ENCODE peak calls at places on chromosome 13, in eight cellular contexts. T is breast epithelium, K is cardiac muscle cell, E is GM12878, N is left lung, F is stomach, A is keratinocyte, W is pancreas. P is an unnamed sample. For H3K4me1, the result is how much of the 10 kb centered on the place peaks cover.

GRCh38 chr13:80040219-80040976 is 300.5 kb downstream of the SPRY2 start:
- DNase-seq in T (no peak), K (peak), E (no peak), N (no peak), F (no peak), A (peak), W (no peak), P (no peak)

GRCh38 chr13:87792878-87793277 is 121.7 kb downstream of the SLITRK5 start:
- DNase-seq in T (no peak), K (no peak), E (no peak), N (no peak), F (no peak), A (no peak), W (peak), P (no peak)

GRCh38 chr13:76620036-76620435 is 266.2 kb downstream of the KCTD12 start:
- DNase-seq in T (no peak), K (peak), E (no peak), N (no peak), F (no peak), A (no peak), W (no peak), P (no peak)

GRCh38 chr13:106507560-106508274 is 27.7 kb downstream of the EFNB2 start:
- DNase-seq in T (no peak), K (peak), E (no peak), N (no peak), F (no peak), A (peak), W (no peak), P (no peak)

GRCh38 chr13:101291647-101292515 is 124.4 kb downstream of the NALCN start:
- DNase-seq in T (no peak), K (no peak), E (no peak), N (no peak), F (no peak), A (no peak), W (no peak), P (no peak)

GRCh38 chr13:41428155-41428554 is 29.2 kb upstream of the RGCC start:
- DNase-seq in T (no peak), K (peak), E (no peak), N (no peak), F (no peak), A (no peak), W (no peak), P (no peak)

GRCh38 chr13:28429685-28430290 is 65.1 kb downstream of the FLT1 start:
- DNase-seq in T (no peak), K (peak), E (peak), N (no peak), F (no peak), A (no peak), W (no peak), P (no peak)

GRCh38 chr13:35699181-35699580 is 222.7 kb upstream of the MAB21L1 start:
- DNase-seq in T (no peak), K (peak), E (no peak), N (no peak), F (no peak), A (no peak), W (no peak), P (no peak)

GRCh38 chr13:60759499-60759898 is 362.5 kb downstream of the TDRD3 start:
- DNase-seq in T (no peak), K (peak), E (no peak), N (peak), F (peak), A (no peak), W (no peak), P (no peak)

GRCh38 chr13:94858856-94859811 is 146.8 kb upstream of the SOX21 start:
- DNase-seq in T (no peak), K (peak), E (no peak), N (peak), F (peak), A (no peak), W (no peak), P (peak)

GRCh38 chr13:23081246-23081645 is 99.5 kb upstream of the SGCG start:
- DNase-seq in T (no peak), K (no peak), E (no peak), N (no peak), F (no peak), A (no peak), W (no peak), P (no peak)

GRCh38 chr13:74556002-74556551 is 421.9 kb upstream of the KLF12 start:
- DNase-seq in T (no peak), K (no peak), E (no peak), N (no peak), F (no peak), A (no peak), W (no peak), P (no peak)

GRCh38 chr13:34174671-34175145 is 356.8 kb downstream of the RFC3 start:
- DNase-seq in T (no peak), K (peak), E (no peak), N (no peak), F (no peak), A (no peak), W (no peak), P (no peak)

GRCh38 chr13:71610876-71611275 is 256.1 kb downstream of the DACH1 start:
- DNase-seq in T (no peak), K (no peak), E (no peak), N (no peak), F (no peak), A (no peak), W (no peak), P (no peak)

GRCh38 chr13:53758946-53759345 is 730.3 kb downstream of the OLFM4 start:
- DNase-seq in T (no peak), K (no peak), E (no peak), N (no peak), F (no peak), A (no peak), W (no peak), P (no peak)

GRCh38 chr13:25668345-25668744 is 296.6 kb downstream of the ATP8A2 start:
- DNase-seq in T (no peak), K (no peak), E (no peak), N (no peak), F (no peak), A (no peak), W (no peak), P (no peak)

GRCh38 chr13:45195421-45195820 is 5.4 kb downstream of the KCTD4 start:
- DNase-seq in T (no peak), K (no peak), E (no peak), N (no peak), F (no peak), A (no peak), W (no peak), P (no peak)

GRCh38 chr13:32019612-32020233 is 11.9 kb upstream of the FRY start:
- DNase-seq in T (no peak), K (peak), E (peak), N (no peak), F (no peak), A (no peak), W (no peak), P (no peak)

DNA sequence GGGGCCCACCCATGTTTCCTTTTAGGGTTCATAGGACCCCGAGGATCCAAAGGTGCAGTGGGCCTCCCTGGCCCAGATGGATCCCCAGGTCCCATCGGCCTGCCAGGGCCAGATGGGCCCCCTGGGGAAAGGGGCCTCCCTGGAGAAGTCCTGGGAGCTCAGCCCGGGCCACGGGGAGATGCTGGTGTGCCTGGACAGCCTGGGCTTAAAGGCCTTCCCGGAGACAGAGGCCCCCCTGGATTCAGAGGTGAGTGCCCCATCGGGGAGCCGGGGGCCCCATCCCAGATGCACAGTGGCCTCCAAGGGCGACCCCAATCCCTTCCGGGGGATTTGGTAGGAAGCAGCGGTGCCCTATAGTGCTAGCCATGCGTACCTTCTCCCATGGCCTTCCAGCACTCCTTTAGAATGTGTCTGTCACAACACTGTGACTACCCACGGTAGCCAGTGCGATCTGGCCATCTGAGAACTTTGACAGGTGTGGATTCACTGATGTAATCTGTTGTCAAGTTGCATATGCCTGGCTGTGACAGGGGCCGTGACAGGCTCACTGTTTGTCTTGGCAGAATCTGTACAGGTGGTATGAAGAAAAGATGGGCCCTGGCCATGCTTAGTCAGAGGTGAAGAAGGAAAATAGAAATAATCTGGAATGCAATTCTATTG is 88.5 kb downstream of the RAB20 start:
- DNase-seq in T (no peak), K (no peak), E (no peak), N (no peak), F (no peak), A (no peak), W (no peak), P (no peak)
- H3K27ac ChIP-seq in T (no peak), K (no peak), E (no peak), N (no peak), F (no peak), A (no peak), W (no peak), P (no peak)

DNA sequence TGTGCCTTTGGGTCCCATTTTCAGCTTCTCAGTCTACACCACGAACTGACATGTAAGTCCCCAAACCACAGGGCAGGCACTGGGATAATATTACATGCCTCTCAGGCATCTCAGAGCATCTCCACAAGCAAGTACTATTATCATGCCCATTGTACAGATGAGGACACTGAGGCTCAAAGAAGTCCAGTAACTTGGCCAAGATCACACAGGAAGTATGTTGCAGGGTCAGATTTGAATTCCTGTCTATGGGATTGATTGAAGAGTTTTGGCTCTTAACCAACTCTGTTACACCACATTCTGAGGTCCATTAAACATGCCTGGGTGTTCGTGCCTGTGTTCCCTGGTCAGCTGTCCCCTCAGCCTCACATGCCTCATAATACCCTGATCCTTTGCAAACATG is 319.8 kb downstream of the FOXO1 start:
- DNase-seq in T (no peak), K (no peak), E (no peak), N (no peak), F (no peak), A (no peak), W (no peak), P (no peak)
- H3K4me1 ChIP-seq in T (under half), K (under half), E (under half), N (under half), F (under half), A (under half), W (under half), P (under half)

DNA sequence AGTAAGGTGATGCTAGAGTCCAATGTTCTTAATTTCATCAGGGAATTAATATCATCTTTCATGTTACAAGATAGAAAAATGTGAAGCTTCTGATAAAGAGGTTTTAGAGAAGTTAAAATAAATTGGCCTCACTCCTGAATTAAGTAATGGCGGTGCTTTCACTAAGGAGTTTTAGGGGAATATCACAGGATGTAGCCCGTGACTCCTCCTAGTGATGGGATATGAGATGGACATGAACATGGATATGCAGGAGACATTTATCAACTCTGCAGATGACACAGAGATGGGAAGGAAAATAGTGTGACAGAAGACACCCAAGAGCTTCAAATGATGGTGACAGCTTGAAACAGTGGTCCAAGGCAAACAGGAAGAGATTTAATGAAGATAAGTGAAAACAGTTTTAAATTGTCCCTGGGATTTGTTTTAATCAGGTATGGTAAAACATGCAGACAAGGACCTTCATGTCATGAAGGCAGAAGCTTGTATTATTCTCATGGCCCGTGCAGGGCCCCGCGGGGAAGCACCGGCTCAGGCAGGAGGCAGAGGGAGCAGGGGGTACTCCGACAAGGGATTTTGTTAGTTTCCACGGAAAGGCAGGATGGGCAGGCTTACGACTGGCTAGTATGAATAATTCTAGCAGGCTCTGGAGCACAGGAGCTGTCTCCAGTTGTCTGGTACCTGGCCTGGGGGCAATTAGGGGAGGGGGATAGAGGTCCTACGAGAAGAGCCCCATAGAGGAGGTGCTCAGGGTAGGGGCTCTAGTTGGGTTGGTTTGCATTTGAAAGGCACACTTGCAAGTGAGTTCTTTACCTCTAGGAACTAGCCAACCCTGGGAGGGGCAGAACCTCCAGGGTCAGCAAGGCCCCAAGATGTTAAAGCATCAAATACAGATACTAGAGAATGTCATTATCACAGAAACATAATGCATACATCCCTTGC is 38.7 kb upstream of the FARP1 start:
- DNase-seq in T (no peak), K (no peak), E (no peak), N (no peak), F (no peak), A (no peak), W (no peak), P (no peak)
- TF ChIP-seq CTCF in T (no peak), K (no peak), E (no peak), N (no peak), F (no peak), A (peak), W (no peak), P (no peak)

DNA sequence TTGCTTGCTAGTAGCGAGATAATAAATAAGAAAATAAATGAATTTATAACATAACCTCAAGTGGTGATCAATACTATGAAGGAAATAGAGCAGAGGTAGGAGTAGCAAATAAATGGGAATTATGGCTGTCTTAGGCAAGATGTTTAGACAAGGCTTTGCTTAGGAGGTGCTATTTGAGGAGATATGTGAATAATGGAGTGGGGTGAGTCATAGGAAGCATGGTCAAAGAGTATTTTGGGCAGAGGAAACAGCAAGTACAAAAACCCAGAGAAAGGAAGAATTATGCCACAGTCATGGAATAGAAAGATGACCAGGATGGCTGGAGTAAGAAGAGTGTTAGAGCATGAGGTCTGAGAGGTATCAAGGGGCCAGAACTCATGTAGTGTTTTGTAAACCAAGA is 33.5 kb upstream of the LPAR6 start:
- DNase-seq in T (no peak), K (peak), E (no peak), N (no peak), F (no peak), A (no peak), W (no peak), P (no peak)
- H3K27ac ChIP-seq in T (no peak), K (no peak), E (no peak), N (peak), F (peak), A (no peak), W (no peak), P (peak)

GRCh38 chr13:114113961-114114360 is 18.5 kb downstream of the RASA3 start:
- DNase-seq in T (peak), K (no peak), E (no peak), N (peak), F (no peak), A (no peak), W (peak), P (no peak)
- H3K4me1 ChIP-seq in T (under half), K (under half), E (under half), N (half or more), F (under half), A (under half), W (under half), P (under half)

GRCh38 chr13:33109801-33110200 is 93.6 kb downstream of the KL start:
- DNase-seq in T (no peak), K (no peak), E (no peak), N (no peak), F (no peak), A (no peak), W (no peak), P (no peak)
- TF ChIP-seq CTCF in T (no peak), K (peak), E (peak), N (no peak), F (no peak), A (peak), W (no peak), P (peak)

GRCh38 chr13:30898721-30899188 is 7.3 kb upstream of the MEDAG start:
- DNase-seq in T (no peak), K (peak), E (no peak), N (no peak), F (no peak), A (no peak), W (no peak), P (no peak)
- H3K27ac ChIP-seq in T (peak), K (no peak), E (no peak), N (no peak), F (peak), A (no peak), W (no peak), P (peak)